ENCODE peak calls at places on chromosomes 11 and 22, in ten cellular contexts. B is Kasumi-1; C is neural crest cell; M is stimulated activated CD8-positive, alpha-beta memory T cell treated with anti-CD3 and anti-CD28 coated beads, Interleukin-4, amount 100 ng/mL, for 1 hour; L is GM06990; H is NCI-H1105; K is progenitor cell of endocrine pancreas; E is left colon; I is COLO829; S is SK-MEL-5. N is an unnamed sample.

GRCh38 chr11:117911694-117912093 is 17.5 kb downstream of the TMPRSS13 start:
- DNase-seq in C (no peak), S (no peak), H (no peak), M (no peak), K (no peak), B (no peak), E (no peak), L (no peak), I (no peak), N (peak; percentile 3)

GRCh38 chr11:20156876-20157613 is 3.2 kb downstream of the DBX1 start:
- DNase-seq in H (peak; percentile 48), B (no peak), K (no peak), M (no peak), I (no peak), L (peak; percentile 75), E (peak; percentile 12), S (no peak), C (no peak), N (no peak)

GRCh38 chr22:37240240-37240940 is 3.7 kb downstream of the RAC2 start:
- DNase-seq in C (no peak), M (no peak), L (no peak), I (no peak), B (no peak), E (no peak), K (no peak), S (no peak), H (no peak), N (no peak)

GRCh38 chr11:61553373-61554171 is 27.3 kb downstream of the SYT7 start:
- DNase-seq in I (no peak), E (no peak), L (no peak), K (no peak), S (no peak), B (no peak), M (no peak), H (no peak), C (no peak), N (no peak)

GRCh38 chr11:10309163-10310093 is 4.6 kb downstream of the ADM start:
- DNase-seq in S (peak; percentile 99), C (no peak), M (no peak), I (peak; percentile 53), L (no peak), B (no peak), E (peak; percentile 69), K (no peak), H (peak; percentile 11), N (no peak)

GRCh38 chr22:26401726-26402125 is 27.3 kb upstream of the ASPHD2 start:
- DNase-seq in E (no peak), L (no peak), B (no peak), K (no peak), H (no peak), C (no peak), I (no peak), M (no peak), S (peak; percentile 39), N (peak; percentile 7)

GRCh38 chr11:27183672-27184457 is 143.2 kb downstream of the BBOX1 start:
- DNase-seq in E (peak; percentile 69), M (no peak), L (no peak), S (peak; percentile 72), B (peak; percentile 67), I (peak; percentile 67), K (peak; percentile 20), C (peak; percentile 51), H (peak; percentile 51), N (peak; percentile 32)

GRCh38 chr11:72736452-72737069 is 15.6 kb downstream of the ARAP1 start:
- DNase-seq in B (peak; percentile 97), I (no peak), C (no peak), E (no peak), L (peak; percentile 59), H (no peak), K (no peak), M (peak; percentile 42), S (peak; percentile 34), N (peak; percentile 64)

GRCh38 chr11:17014774-17015638 is 792 bp upstream of the PLEKHA7 start:
- DNase-seq in M (no peak), I (no peak), C (peak; percentile 23), E (peak; percentile 49), B (peak; percentile 26), H (peak; percentile 68), S (no peak), L (no peak), K (peak; percentile 36), N (no peak)

N was measured in DND-41.